ENCODE peak calls at places on chromosomes 13 and 19, in six cellular contexts. L, H, A, R, S and C are unnamed samples. For H3K4me1, the result is how much of the 10 kb centered on the place peaks cover.

GRCh38 chr13:92297971-92298942 is 899.8 kb downstream of the GPC5 start:
- DNase-seq in R (peak), A (no peak), H (no peak), L (no peak), S (no peak), C (no peak)

GRCh38 chr13:73215807-73216206 is 157.0 kb downstream of the KLF5 start:
- DNase-seq in R (no peak), H (no peak), A (peak), L (no peak), S (no peak), C (no peak)

GRCh38 chr19:34985249-34986022 is 14.7 kb upstream of the GRAMD1A start:
- DNase-seq in H (no peak), S (no peak), R (no peak), A (peak), L (peak), C (peak)

GRCh38 chr13:43258771-43259170 is 235.4 kb downstream of the DNAJC15 start:
- DNase-seq in R (no peak), L (no peak), H (no peak), S (no peak), A (no peak), C (no peak)

GRCh38 chr13:27347373-27347772 is 76.7 kb downstream of the RASL11A start:
- DNase-seq in R (no peak), A (peak), L (no peak), S (no peak), H (no peak), C (no peak)

GRCh38 chr13:44648392-44649117 is 72.4 kb upstream of the TSC22D1 start:
- DNase-seq in S (no peak), L (no peak), A (no peak), R (no peak), H (no peak), C (peak)

GRCh38 chr19:32676186-32676894 is 692 bp downstream of the RGS9BP start:
- DNase-seq in H (peak), S (no peak), R (peak), L (no peak), A (no peak), C (no peak)

GRCh38 chr13:46559272-46559805 is 6.4 kb downstream of the LRCH1 start:
- DNase-seq in S (no peak), R (no peak), H (no peak), L (no peak), A (peak), C (no peak)

GRCh38 chr13:73991884-73992283 is 142.3 kb downstream of the KLF12 start:
- DNase-seq in A (no peak), L (no peak), H (no peak), S (no peak), R (no peak), C (no peak)

GRCh38 chr13:42379241-42379640 is 107.3 kb downstream of the AKAP11 start:
- DNase-seq in L (no peak), S (no peak), H (no peak), R (no peak), A (no peak), C (no peak)

GRCh38 chr13:51832471-51833152 is 12.4 kb downstream of the TMEM272 start:
- DNase-seq in H (no peak), S (no peak), A (no peak), R (no peak), L (peak), C (peak)

GRCh38 chr13:89969996-89970709 is 1377.3 kb upstream of the MIR17HG start:
- DNase-seq in R (no peak), L (no peak), S (no peak), H (no peak), A (peak), C (no peak)

GRCh38 chr19:52428937-52429336 is at the start of gene ZNF534:
- DNase-seq in R (no peak), L (no peak), H (no peak), S (no peak), A (no peak), C (no peak)

GRCh38 chr19:52993342-52994178 is 20.2 kb upstream of the ERVV-1 start:
- DNase-seq in S (peak), R (peak), H (peak), A (peak), L (peak), C (peak)

GRCh38 chr13:30971575-30971974 is 39.1 kb downstream of the TEX26 start:
- DNase-seq in R (no peak), S (no peak), L (no peak), H (no peak), A (peak), C (no peak)

GRCh38 chr13:31437975-31438374 is 238.2 kb downstream of the B3GLCT start:
- DNase-seq in L (no peak), S (no peak), A (no peak), H (no peak), R (no peak), C (no peak)

GRCh38 chr19:47765522-47766358 is 12.8 kb upstream of the SELENOW start:
- DNase-seq in R (peak), H (peak), A (no peak), S (peak), L (peak), C (peak)

GRCh38 chr19:12126707-12127106 is 13.4 kb downstream of the ZNF20 start:
- DNase-seq in S (no peak), R (no peak), L (peak), H (no peak), A (no peak), C (peak)

GRCh38 chr19:20278342-20278741 is 111.3 kb downstream of the ZNF486 start:
- DNase-seq in A (peak), H (no peak), R (no peak), L (no peak), S (no peak), C (no peak)

DNA sequence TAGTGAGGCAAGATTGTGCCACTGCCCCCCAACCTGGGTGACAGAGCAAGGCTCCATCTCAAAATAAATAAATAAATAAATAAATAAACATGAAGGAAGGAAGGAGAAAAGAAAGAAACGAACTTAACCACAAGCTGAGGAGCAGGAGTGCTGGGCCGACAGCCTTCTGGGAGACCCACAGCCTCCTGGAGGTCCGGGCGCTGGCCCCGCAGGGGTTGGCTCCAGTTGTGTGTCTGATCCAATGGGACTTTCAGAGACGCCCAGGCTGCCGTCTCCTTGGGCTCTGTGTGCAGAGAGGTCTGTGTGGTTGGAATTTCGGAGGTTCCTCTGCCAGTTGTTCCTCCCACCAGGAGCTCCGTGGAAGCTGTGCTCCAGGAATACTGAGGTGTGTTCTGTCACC is 36.0 kb upstream of the MCF2L start:
- DNase-seq in S (no peak), A (no peak), L (no peak), R (no peak), H (no peak), C (no peak)
- H3K4me3 ChIP-seq in S (no peak), A (no peak), L (no peak), R (no peak), H (no peak), C (no peak)

GRCh38 chr19:8831373-8831772 is 731 bp downstream of the ZNF558 start:
- DNase-seq in H (no peak), L (no peak), R (no peak), A (no peak), S (no peak), C (no peak)

GRCh38 chr19:8835877-8836276 is 3.7 kb downstream of the MBD3L1 start:
- DNase-seq in S (no peak), H (no peak), R (no peak), A (no peak), L (no peak), C (no peak)

GRCh38 chr19:8835446-8835845 is 3.3 kb downstream of the MBD3L1 start:
- DNase-seq in L (no peak), R (no peak), H (no peak), S (no peak), A (no peak), C (no peak)

GRCh38 chr19:8831832-8832131 is 322 bp downstream of the ZNF558 start:
- DNase-seq in S (no peak), A (no peak), R (no peak), L (no peak), H (no peak), C (no peak)

GRCh38 chr19:8832132-8833021 is at the start of the genes MBD3L1 and ZNF558:
- DNase-seq in S (peak), L (peak), R (peak), H (peak), A (peak), C (peak)
- TF ChIP-seq CTCF in S (no peak), L (no peak), R (peak), H (peak), A (no peak), C (peak)

GRCh38 chr19:2045501-2046045 is 5.5 kb downstream of the MKNK2 start:
- DNase-seq in A (no peak), H (no peak), L (no peak), R (no peak), S (no peak), C (no peak)
- H3K4me1 ChIP-seq in A (under half), H (under half), L (under half), R (half or more), S (under half), C (under half)

GRCh38 chr19:46296722-46297431 is at the start of gene HIF3A:
- DNase-seq in L (peak), S (peak), H (peak), A (no peak), R (peak), C (peak)
- H3K4me3 ChIP-seq in L (peak), S (peak), H (peak), A (no peak), R (peak), C (peak)

DNA sequence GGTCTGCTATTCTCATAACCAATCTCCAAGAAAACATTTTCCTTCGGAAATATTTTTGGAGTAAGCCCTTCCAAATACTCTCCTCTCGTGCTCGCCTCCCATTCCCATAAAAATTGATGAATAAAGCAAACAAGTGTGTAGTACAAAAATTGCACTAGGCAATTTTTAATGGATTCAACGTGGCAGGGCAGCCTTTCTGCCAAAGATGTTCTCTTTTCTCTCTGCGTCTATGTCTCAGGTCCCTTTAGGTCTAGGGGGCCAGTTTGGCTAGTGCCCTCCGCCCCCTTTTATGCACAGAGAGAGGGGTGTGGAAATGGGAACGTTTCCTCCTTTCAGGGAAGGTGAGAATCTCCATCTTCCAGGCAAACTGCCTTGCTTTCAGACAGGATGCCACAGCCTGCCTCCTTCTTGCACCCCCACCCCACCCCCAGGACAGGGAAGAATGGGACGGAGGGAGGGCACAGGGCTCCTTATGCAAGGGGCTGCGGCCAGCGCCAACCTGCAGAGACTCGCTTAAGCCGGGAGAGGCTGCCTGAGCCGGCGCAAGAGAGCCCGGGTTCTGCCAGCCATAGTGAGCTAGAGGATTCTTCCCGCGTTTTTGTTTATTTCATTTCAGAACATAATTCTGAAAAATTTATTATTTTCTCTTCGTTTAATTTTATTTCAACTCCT is 2.7 kb upstream of the ZIC2 start:
- DNase-seq in S (no peak), R (no peak), H (no peak), L (no peak), A (no peak), C (no peak)
- TF ChIP-seq CTCF in S (no peak), R (no peak), H (no peak), L (no peak), A (no peak), C (no peak)

DNA sequence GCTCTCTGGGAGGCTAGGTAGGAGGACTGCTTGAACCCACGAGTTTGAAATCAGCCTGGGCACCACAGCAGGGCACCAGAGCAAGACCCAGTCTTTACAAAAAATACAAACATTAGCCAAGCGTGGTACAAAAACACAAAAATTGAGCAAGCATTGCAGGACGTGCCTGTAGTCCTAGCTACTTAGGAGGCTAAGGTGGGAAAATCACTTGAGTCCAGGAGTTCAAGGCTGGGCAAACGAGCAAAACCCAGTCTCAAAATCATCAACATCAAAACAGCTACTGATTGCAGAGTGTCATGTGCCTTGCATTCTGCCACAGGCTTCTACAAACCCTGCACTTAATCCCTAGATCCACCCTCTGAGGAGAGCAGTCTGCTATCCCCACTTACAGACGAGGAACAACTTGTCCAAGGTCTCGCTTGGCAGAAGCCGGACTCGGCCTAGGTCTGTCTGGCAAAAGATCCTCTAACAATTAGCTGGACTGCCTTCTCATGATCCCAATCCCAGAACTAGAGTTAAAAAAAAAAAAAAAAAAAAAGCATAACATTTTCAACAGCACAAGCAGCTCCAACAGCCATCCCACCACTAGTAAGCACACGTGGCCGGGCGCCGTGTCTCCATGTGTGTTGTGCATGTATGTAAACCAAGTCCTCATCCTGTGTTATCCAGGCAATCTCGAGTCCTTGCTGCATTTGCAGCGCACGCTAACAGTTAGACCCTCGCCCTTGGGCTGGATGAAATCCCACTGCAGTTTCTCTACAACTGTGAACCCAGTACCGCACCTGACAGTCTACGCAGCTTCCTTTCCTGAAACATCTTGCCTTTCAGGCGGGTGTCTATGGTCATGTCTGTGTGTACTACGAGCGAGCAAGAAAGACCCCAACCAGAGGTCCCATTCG is 2.0 kb downstream of the PPP6R1 start:
- DNase-seq in L (no peak), H (no peak), R (no peak), S (no peak), A (no peak), C (no peak)
- H3K4me1 ChIP-seq in L (under half), H (under half), R (under half), S (under half), A (under half), C (under half)

GRCh38 chr19:17686027-17686511 is 2.1 kb downstream of the UNC13A start:
- DNase-seq in A (no peak), S (no peak), L (no peak), H (no peak), R (no peak), C (peak)
- H3K4me3 ChIP-seq in A (peak), S (no peak), L (peak), H (no peak), R (no peak), C (peak)

GRCh38 chr19:36114763-36115452 is at the start of gene POLR2I:
- DNase-seq in A (peak), S (peak), R (peak), L (peak), H (peak), C (peak)

GRCh38 chr19:36113425-36113824 is 1.2 kb downstream of the POLR2I start:
- DNase-seq in S (peak), R (no peak), A (no peak), L (no peak), H (no peak), C (no peak)

GRCh38 chr19:36115453-36116343 is at the start of gene TBCB:
- DNase-seq in H (no peak), A (peak), L (no peak), S (no peak), R (peak), C (peak)

GRCh38 chr19:36112678-36113077 is 1.7 kb downstream of the OVOL3 start:
- DNase-seq in R (no peak), S (no peak), H (no peak), A (no peak), L (no peak), C (no peak)

GRCh38 chr19:36113895-36114762 is 546 bp downstream of the POLR2I start:
- DNase-seq in S (peak), R (no peak), H (peak), L (no peak), A (peak), C (no peak)
- TF ChIP-seq CTCF in S (no peak), R (no peak), H (no peak), L (peak), A (no peak), C (no peak)